ENCODE peak calls at places on chromosomes 13 and 19, in six cellular contexts. Y is activated CD8-positive, alpha-beta T cell treated with anti-CD3 and anti-CD28 coated beads for 36 hours; V is endothelial cell; N is GM23338; E is NCI-H1436; O is NCI-H1930. J is an unnamed sample.

GRCh38 chr19:11659612-11660011 is 62.3 kb downstream of the ZNF627 start:
- DNase-seq in Y (no peak), V (no peak), N (peak; percentile 46), E (no peak), O (no peak), J (peak; percentile 10)

GRCh38 chr19:21482863-21483276 is 22.5 kb upstream of the ZNF429 start:
- DNase-seq in Y (peak; percentile 72), V (peak; percentile 39), N (peak; percentile 83), E (no peak), O (no peak), J (peak; percentile 29)

GRCh38 chr19:48852292-48852691 is 16.0 kb upstream of the HSD17B14 start:
- DNase-seq in Y (no peak), V (no peak), N (no peak), E (no peak), O (no peak), J (no peak)

GRCh38 chr19:3119071-3119781 is 16.6 kb upstream of the GNA15 start:
- DNase-seq in Y (no peak), V (no peak), N (no peak), E (no peak), O (no peak), J (no peak)

GRCh38 chr19:18274303-18274775 is at the start of gene IQCN:
- DNase-seq in Y (peak; percentile 80), V (no peak), N (peak; percentile 74), E (no peak), O (no peak), J (no peak)

GRCh38 chr13:29959086-29959485 is 108.7 kb upstream of the UBL3 start:
- DNase-seq in Y (no peak), V (no peak), N (peak; percentile 32), E (no peak), O (no peak), J (no peak)

GRCh38 chr13:74250738-74251190 is 116.6 kb upstream of the KLF12 start:
- DNase-seq in Y (no peak), V (no peak), N (no peak), E (no peak), O (no peak), J (no peak)

GRCh38 chr19:11130824-11131455 is 24.6 kb downstream of the SPC24 start:
- DNase-seq in Y (peak; percentile 70), V (peak; percentile 86), N (peak; percentile 85), E (peak; percentile 29), O (peak; percentile 12), J (peak; percentile 71)

GRCh38 chr13:19772306-19772705 is 10.4 kb downstream of the PSPC1 start:
- DNase-seq in Y (no peak), V (no peak), N (no peak), E (no peak), O (no peak), J (no peak)

GRCh38 chr13:68713394-68713793 is 1394.2 kb upstream of the ATXN8OS start:
- DNase-seq in Y (no peak), V (no peak), N (peak; percentile 96), E (no peak), O (no peak), J (no peak)

GRCh38 chr13:29925457-29925856 is 75.0 kb upstream of the UBL3 start:
- DNase-seq in Y (no peak), V (no peak), N (no peak), E (no peak), O (no peak), J (peak; percentile 15)

GRCh38 chr19:1133471-1133929 is 29.7 kb downstream of the GPX4 start:
- DNase-seq in Y (peak; percentile 88), V (no peak), N (peak; percentile 72), E (no peak), O (no peak), J (peak; percentile 51)

GRCh38 chr19:19120308-19121156 is 17.7 kb downstream of the TMEM161A start:
- DNase-seq in Y (peak; percentile 68), V (peak; percentile 82), N (peak; percentile 99), E (peak; percentile 26), O (no peak), J (peak; percentile 76)

GRCh38 chr19:5541456-5541855 is 26.3 kb downstream of the TINCR start:
- DNase-seq in Y (no peak), V (no peak), N (no peak), E (no peak), O (no peak), J (no peak)

GRCh38 chr13:112236539-112237197 is 139.5 kb upstream of the SPACA7 start:
- DNase-seq in Y (no peak), V (no peak), N (no peak), E (no peak), O (no peak), J (no peak)

GRCh38 chr19:3471954-3472655 is 8.2 kb downstream of the SMIM24 start:
- DNase-seq in Y (peak; percentile 47), V (peak; percentile 68), N (no peak), E (no peak), O (no peak), J (peak; percentile 63)

GRCh38 chr19:13447978-13448377 is 58.3 kb downstream of the CACNA1A start:
- DNase-seq in Y (no peak), V (no peak), N (no peak), E (no peak), O (no peak), J (no peak)

GRCh38 chr13:60976367-60976766 is 439.3 kb downstream of the PCDH20 start:
- DNase-seq in Y (no peak), V (no peak), N (no peak), E (no peak), O (no peak), J (no peak)

GRCh38 chr19:55095260-55096060 is 19.8 kb downstream of the EPS8L1 start:
- DNase-seq in Y (no peak), V (no peak), N (peak; percentile 67), E (no peak), O (no peak), J (no peak)

GRCh38 chr13:19618925-19619324 is 14.5 kb upstream of the MPHOSPH8 start:
- DNase-seq in Y (peak; percentile 40), V (peak; percentile 31), N (peak; percentile 80), E (no peak), O (no peak), J (peak; percentile 34)

GRCh38 chr13:113555141-113555540 is 29.4 kb upstream of the TFDP1 start:
- DNase-seq in Y (no peak), V (no peak), N (no peak), E (no peak), O (no peak), J (no peak)

GRCh38 chr13:44474122-44474910 is 100.7 kb downstream of the SERP2 start:
- DNase-seq in Y (no peak), V (no peak), N (peak; percentile 38), E (no peak), O (no peak), J (no peak)

GRCh38 chr13:109884462-109884861 is 98.1 kb upstream of the IRS2 start:
- DNase-seq in Y (no peak), V (no peak), N (no peak), E (no peak), O (no peak), J (no peak)

GRCh38 chr19:55080915-55081772 is 5.5 kb downstream of the EPS8L1 start:
- DNase-seq in Y (peak; percentile 94), V (peak; percentile 80), N (peak; percentile 92), E (peak; percentile 73), O (peak; percentile 84), J (peak; percentile 95)

GRCh38 chr13:42997381-42997780 is 5.3 kb upstream of the EPSTI1 start:
- DNase-seq in Y (no peak), V (no peak), N (no peak), E (no peak), O (no peak), J (no peak)

GRCh38 chr13:91097269-91097668 is 250.2 kb upstream of the MIR17HG start:
- DNase-seq in Y (no peak), V (no peak), N (peak; percentile 6), E (no peak), O (no peak), J (no peak)

GRCh38 chr13:101331731-101332130 is 84.6 kb downstream of the NALCN start:
- DNase-seq in Y (no peak), V (no peak), N (no peak), E (no peak), O (no peak), J (no peak)

J was measured in HuH-7.